ENCODE peak calls at places on chromosome 11, in nine cellular contexts. B is choroid plexus epithelial cell; L is gastrocnemius medialis; A is CD4-positive, alpha-beta memory T cell; S is SK-N-DZ; T is right atrium auricular region; E is Right ventricle myocardium superior; F is mucosa of descending colon; J is activated CD4-positive, CD25-positive, alpha-beta regulatory T cell treated with anti-CD3 and anti-CD28 coated beads, Interleukin-2, amount 50 U/mL, for 72 hours. K is an unnamed sample.

GRCh38 chr11:106391771-106392412 is 314.4 kb downstream of the AASDHPPT start:
- DNase-seq in B (peak; percentile 80), L (no peak), A (no peak), S (no peak), T (no peak), E (no peak), F (no peak), J (no peak), K (no peak)

GRCh38 chr11:10067629-10068300 is 226.3 kb downstream of the SBF2 start:
- DNase-seq in B (no peak), L (no peak), A (no peak), S (peak; percentile 77), T (no peak), E (no peak), F (no peak), J (no peak), K (no peak)

GRCh38 chr11:72641900-72642814 is 32.1 kb downstream of the PDE2A start:
- DNase-seq in B (no peak), L (no peak), A (peak; percentile 12), S (no peak), T (no peak), E (peak; percentile 64), F (no peak), J (peak; percentile 38), K (peak; percentile 49)

GRCh38 chr11:17296852-17297559 is 20.5 kb downstream of the NUCB2 start:
- DNase-seq in B (no peak), L (no peak), A (no peak), S (no peak), T (no peak), E (no peak), F (no peak), J (no peak), K (no peak)

GRCh38 chr11:12696911-12697581 is 22.8 kb downstream of the TEAD1 start:
- DNase-seq in B (no peak), L (no peak), A (no peak), S (no peak), T (no peak), E (no peak), F (no peak), J (no peak), K (no peak)

GRCh38 chr11:57474017-57474750 is 13.9 kb downstream of the RTN4RL2 start:
- DNase-seq in B (no peak), L (no peak), A (no peak), S (no peak), T (no peak), E (no peak), F (peak; percentile 50), J (no peak), K (no peak)

GRCh38 chr11:64627371-64627770 is 36.4 kb downstream of the SLC22A12 start:
- DNase-seq in B (no peak), L (no peak), A (no peak), S (no peak), T (no peak), E (no peak), F (no peak), J (no peak), K (no peak)

GRCh38 chr11:42315267-42315666 is 855.8 kb upstream of the LRRC4C start:
- DNase-seq in B (peak; percentile 3), L (no peak), A (no peak), S (no peak), T (no peak), E (no peak), F (no peak), J (no peak), K (no peak)

GRCh38 chr11:117259417-117259816 is 26.9 kb downstream of the RNF214 start:
- DNase-seq in B (peak; percentile 69), L (no peak), A (no peak), S (no peak), T (no peak), E (no peak), F (no peak), J (no peak), K (no peak)

K was measured in psoas muscle.